ENCODE peak calls at places on chromosomes 2 and 18, in nine cellular contexts. O is bronchial epithelial cell; C is iPS-NIHi11; P is A549; F is dorsolateral prefrontal cortex; G is stimulated activated CD4-positive, alpha-beta T cell treated with anti-CD3 and anti-CD28 coated beads, Interleukin-4, amount 100 ng/mL, for 1 hour; N is sciatic nerve; S is T-helper 9 cell; X is upper lobe of right lung. U is an unnamed sample.

GRCh38 chr18:45275367-45276113 is 339.7 kb upstream of the SLC14A2 start:
- DNase-seq in O (peak; percentile 49), C (no peak), P (peak; percentile 11), F (no peak), G (no peak), N (no peak), S (no peak), X (no peak), U (no peak)

GRCh38 chr2:218582085-218582484 is 13.4 kb downstream of the CNOT9 start:
- DNase-seq in O (peak; percentile 95), C (no peak), P (peak; percentile 31), F (no peak), G (no peak), N (no peak), S (no peak), X (no peak), U (no peak)

GRCh38 chr2:99861376-99861760 is 281.0 kb downstream of the AFF3 start:
- DNase-seq in O (no peak), C (no peak), P (no peak), F (no peak), G (no peak), N (no peak), S (no peak), X (no peak), U (no peak)

GRCh38 chr2:48346124-48346536 is 183.8 kb upstream of the STON1 start:
- DNase-seq in O (no peak), C (no peak), P (peak; percentile 85), F (peak; percentile 46), G (no peak), N (no peak), S (no peak), X (no peak), U (no peak)

GRCh38 chr2:227453810-227454209 is 18.1 kb upstream of the AGFG1 start:
- DNase-seq in O (no peak), C (no peak), P (no peak), F (no peak), G (no peak), N (no peak), S (no peak), X (no peak), U (no peak)

GRCh38 chr2:179181002-179181401 is 83.6 kb downstream of the SESTD1 start:
- DNase-seq in O (no peak), C (no peak), P (no peak), F (no peak), G (no peak), N (no peak), S (no peak), X (no peak), U (no peak)

GRCh38 chr2:240832205-240832727 is 12.2 kb upstream of the KIF1A start:
- DNase-seq in O (peak; percentile 53), C (peak; percentile 98), P (peak; percentile 92), F (peak; percentile 96), G (peak; percentile 94), N (peak; percentile 94), S (peak; percentile 98), X (peak; percentile 93), U (peak; percentile 90)

GRCh38 chr2:190802810-190803209 is 77.8 kb upstream of the GLS start:
- DNase-seq in O (no peak), C (no peak), P (no peak), F (no peak), G (no peak), N (no peak), S (no peak), X (no peak), U (no peak)

GRCh38 chr18:13660510-13660909 is 65.8 kb downstream of the FAM210A start:
- DNase-seq in O (no peak), C (no peak), P (no peak), F (no peak), G (no peak), N (no peak), S (no peak), X (no peak), U (no peak)

GRCh38 chr2:96594701-96595152 is 43.4 kb downstream of the KANSL3 start:
- DNase-seq in O (no peak), C (no peak), P (no peak), F (no peak), G (no peak), N (no peak), S (no peak), X (no peak), U (no peak)

GRCh38 chr18:37671119-37671518 is 105.5 kb upstream of the CELF4 start:
- DNase-seq in O (no peak), C (no peak), P (no peak), F (no peak), G (no peak), N (no peak), S (no peak), X (no peak), U (no peak)

GRCh38 chr2:188306271-188306670 is 14.6 kb downstream of the GULP1 start:
- DNase-seq in O (no peak), C (no peak), P (no peak), F (no peak), G (no peak), N (no peak), S (no peak), X (no peak), U (no peak)

GRCh38 chr18:8609711-8610441 is 639 bp downstream of the RAB12 start:
- DNase-seq in O (no peak), C (peak; percentile 20), P (no peak), F (no peak), G (peak; percentile 19), N (no peak), S (no peak), X (peak; percentile 70), U (no peak)

GRCh38 chr2:195660265-195660890 is 3.4 kb downstream of the SLC39A10 start:
- DNase-seq in O (peak; percentile 62), C (peak; percentile 31), P (peak; percentile 77), F (peak; percentile 69), G (peak; percentile 66), N (peak; percentile 81), S (peak; percentile 75), X (no peak), U (peak; percentile 23)

GRCh38 chr2:231191896-231192872 is 6.2 kb upstream of the ARMC9 start:
- DNase-seq in O (no peak), C (peak; percentile 67), P (peak; percentile 60), F (no peak), G (no peak), N (peak; percentile 90), S (no peak), X (no peak), U (no peak)

GRCh38 chr2:2232167-2232566 is 98.9 kb downstream of the MYT1L start:
- DNase-seq in O (no peak), C (no peak), P (no peak), F (no peak), G (no peak), N (no peak), S (no peak), X (no peak), U (no peak)

GRCh38 chr2:47654790-47655562 is 128.0 kb upstream of the MSH6 start:
- DNase-seq in O (peak; percentile 46), C (peak; percentile 41), P (no peak), F (no peak), G (no peak), N (peak; percentile 36), S (no peak), X (no peak), U (no peak)

GRCh38 chr2:216188268-216188850 is 79.2 kb downstream of the XRCC5 start:
- DNase-seq in O (no peak), C (no peak), P (no peak), F (no peak), G (no peak), N (no peak), S (no peak), X (no peak), U (no peak)

GRCh38 chr2:171878481-171878993 is 15.5 kb downstream of the SLC25A12 start:
- DNase-seq in O (peak; percentile 80), C (no peak), P (no peak), F (no peak), G (no peak), N (no peak), S (no peak), X (no peak), U (no peak)

GRCh38 chr2:42176992-42177738 is 8.0 kb downstream of the EML4 start:
- DNase-seq in O (no peak), C (no peak), P (no peak), F (no peak), G (no peak), N (no peak), S (no peak), X (no peak), U (no peak)

GRCh38 chr2:9819551-9819950 is 23.7 kb upstream of the TAF1B start:
- DNase-seq in O (no peak), C (no peak), P (no peak), F (no peak), G (no peak), N (no peak), S (no peak), X (no peak), U (no peak)

GRCh38 chr2:143433158-143433557 is 303.9 kb downstream of the ARHGAP15 start:
- DNase-seq in O (no peak), C (no peak), P (no peak), F (no peak), G (no peak), N (no peak), S (no peak), X (no peak), U (no peak)

GRCh38 chr2:1586251-1586945 is 157.9 kb downstream of the PXDN start:
- DNase-seq in O (no peak), C (no peak), P (no peak), F (no peak), G (no peak), N (no peak), S (no peak), X (peak; percentile 63), U (no peak)

GRCh38 chr2:101675512-101675911 is 22.0 kb upstream of the MAP4K4 start:
- DNase-seq in O (no peak), C (no peak), P (no peak), F (no peak), G (no peak), N (no peak), S (no peak), X (no peak), U (no peak)

GRCh38 chr2:71843391-71843850 is 304.2 kb downstream of the CYP26B1 start:
- DNase-seq in O (peak; percentile 59), C (no peak), P (peak; percentile 25), F (no peak), G (no peak), N (no peak), S (no peak), X (no peak), U (no peak)